ENCODE peak calls at places on chromosomes 7 and 10, in seven cellular contexts. F is AG10803, C is HFF-Myc, X is body of pancreas, R is astrocyte of the spinal cord, O is dorsolateral prefrontal cortex, A is fibroblast of lung. P is an unnamed sample.

GRCh38 chr7:100781255-100781654 is 46.1 kb downstream of the EPHB4 start:
- DNase-seq in F (no peak), A (no peak), O (no peak), R (no peak), X (no peak), C (no peak), P (no peak)

GRCh38 chr7:140494877-140495276 is 15.6 kb upstream of the MKRN1 start:
- DNase-seq in R (no peak), O (no peak), C (no peak), F (no peak), A (no peak), X (peak), P (no peak)

GRCh38 chr10:97574374-97575100 is 2.0 kb downstream of the ANKRD2 start:
- DNase-seq in O (peak), X (peak), R (peak), F (peak), A (peak), C (no peak), P (peak)

GRCh38 chr7:138992052-138992531 is 10.9 kb upstream of the KIAA1549 start:
- DNase-seq in F (peak), R (peak), C (no peak), O (peak), X (no peak), A (peak), P (peak)

GRCh38 chr7:95397381-95397780 is 1.2 kb upstream of the PON3 start:
- DNase-seq in O (no peak), X (no peak), C (no peak), R (no peak), A (no peak), F (no peak), P (no peak)

GRCh38 chr7:2046581-2047271 is 186.0 kb downstream of the MAD1L1 start:
- DNase-seq in R (no peak), X (no peak), A (no peak), O (no peak), C (no peak), F (no peak), P (no peak)

GRCh38 chr7:150787321-150788281 is 12.6 kb downstream of the TMEM176B start:
- DNase-seq in R (no peak), O (no peak), F (peak), C (no peak), A (no peak), X (peak), P (no peak)

GRCh38 chr7:149862156-149862555 is 11.6 kb upstream of the ATP6V0E2 start:
- DNase-seq in R (no peak), F (no peak), C (no peak), A (no peak), O (no peak), X (no peak), P (no peak)

GRCh38 chr7:77877800-77878199 is 79.2 kb downstream of the PHTF2 start:
- DNase-seq in O (no peak), A (peak), X (no peak), F (peak), C (no peak), R (peak), P (no peak)

GRCh38 chr10:77360121-77360520 is 277.5 kb downstream of the KCNMA1 start:
- DNase-seq in O (no peak), X (no peak), C (no peak), A (no peak), F (peak), R (no peak), P (no peak)

GRCh38 chr7:103640031-103640779 is 194.2 kb upstream of the SLC26A5 start:
- DNase-seq in O (no peak), X (no peak), C (no peak), F (peak), R (peak), A (peak), P (peak)

GRCh38 chr7:101684980-101685323 is 55.9 kb upstream of the MYL10 start:
- DNase-seq in F (no peak), X (no peak), C (no peak), A (no peak), R (no peak), O (no peak), P (no peak)

GRCh38 chr10:111756541-111757061 is 427.0 kb downstream of the GPAM start:
- DNase-seq in A (peak), R (peak), C (no peak), F (peak), O (peak), X (peak), P (no peak)

GRCh38 chr10:14543048-14543903 is 212.6 kb upstream of the FRMD4A start:
- DNase-seq in X (peak), A (peak), F (no peak), R (peak), O (no peak), C (no peak), P (no peak)

GRCh38 chr10:114395361-114396022 is 8.8 kb downstream of the AFAP1L2 start:
- DNase-seq in C (no peak), R (no peak), F (no peak), O (no peak), A (no peak), X (no peak), P (no peak)

GRCh38 chr7:119472398-119473038 is 800.5 kb upstream of the KCND2 start:
- DNase-seq in R (no peak), O (no peak), F (no peak), A (no peak), X (peak), C (no peak), P (no peak)

GRCh38 chr10:77351386-77351785 is 286.2 kb downstream of the KCNMA1 start:
- DNase-seq in O (no peak), A (peak), X (no peak), F (peak), R (peak), C (no peak), P (no peak)

GRCh38 chr7:155298288-155298833 is 683 bp downstream of the INSIG1 start:
- DNase-seq in A (no peak), X (no peak), O (no peak), F (peak), R (no peak), C (no peak), P (no peak)

GRCh38 chr7:23261843-23262452 is 15.4 kb downstream of the GPNMB start:
- DNase-seq in O (peak), C (no peak), A (peak), R (peak), F (peak), X (peak), P (no peak)

GRCh38 chr10:16905304-16905703 is 88.1 kb upstream of the RSU1 start:
- DNase-seq in X (no peak), F (peak), C (peak), A (peak), R (peak), O (no peak), P (peak)

GRCh38 chr7:122415510-122415909 is 111.0 kb upstream of the FEZF1 start:
- DNase-seq in R (no peak), C (no peak), X (no peak), O (no peak), A (no peak), F (no peak), P (no peak)

GRCh38 chr7:2170576-2171521 is 61.9 kb downstream of the MAD1L1 start:
- DNase-seq in C (no peak), R (no peak), A (no peak), O (no peak), X (no peak), F (no peak), P (no peak)

GRCh38 chr7:112511451-112512220 is 30.8 kb downstream of the LSMEM1 start:
- DNase-seq in F (no peak), A (no peak), R (no peak), O (no peak), C (no peak), X (no peak), P (no peak)

GRCh38 chr10:103742779-103743178 is 112.6 kb downstream of the SH3PXD2A start:
- DNase-seq in A (no peak), R (no peak), C (no peak), X (no peak), O (no peak), F (no peak), P (no peak)

GRCh38 chr7:28408105-28408973 is 4.0 kb upstream of the CREB5 start:
- DNase-seq in X (peak), F (no peak), R (no peak), A (no peak), O (peak), C (no peak), P (no peak)
- H3K4me3 ChIP-seq in X (no peak), F (no peak), R (no peak), A (no peak), O (peak), C (peak), P (no peak)

GRCh38 chr10:32955790-32956189 is 2.2 kb downstream of the ITGB1 start:
- DNase-seq in O (no peak), X (no peak), C (no peak), A (no peak), F (no peak), R (no peak), P (no peak)
- H3K4me3 ChIP-seq in O (peak), X (no peak), C (peak), A (peak), F (peak), R (peak), P (peak)

DNA sequence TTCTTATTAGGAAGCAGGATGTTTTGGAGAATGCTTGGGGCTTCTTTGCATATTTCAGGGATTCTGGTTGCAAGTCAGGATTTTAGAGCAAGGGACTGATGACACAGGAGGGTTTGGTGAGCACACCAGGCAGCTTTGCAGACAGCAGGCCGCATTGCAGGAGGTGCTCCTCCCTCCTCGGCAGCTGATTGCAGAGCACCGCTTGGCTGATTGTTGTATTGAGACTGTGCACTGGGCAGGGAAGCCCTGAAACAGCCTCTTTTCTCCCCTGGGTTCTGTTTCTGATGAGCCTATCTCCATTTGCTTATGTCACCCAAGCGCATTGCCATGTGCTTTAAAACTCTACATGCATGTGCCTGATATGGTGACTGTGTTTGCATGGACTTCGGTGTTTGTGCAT is 769.6 kb downstream of the GRID1 start:
- DNase-seq in X (no peak), F (no peak), C (no peak), A (no peak), R (no peak), O (no peak), P (no peak)
- H3K4me3 ChIP-seq in X (no peak), F (no peak), C (no peak), A (no peak), R (no peak), O (no peak), P (no peak)

GRCh38 chr10:27723436-27723835 is 22.2 kb downstream of the MKX start:
- DNase-seq in X (no peak), C (no peak), O (no peak), A (peak), R (peak), F (peak), P (peak)
- H3K4me3 ChIP-seq in X (no peak), C (no peak), O (no peak), A (no peak), R (no peak), F (no peak), P (no peak)

GRCh38 chr7:50314778-50315177 is 10.3 kb downstream of the IKZF1 start:
- DNase-seq in A (no peak), R (no peak), C (no peak), F (no peak), O (no peak), X (no peak), P (no peak)

GRCh38 chr7:50317221-50317678 is 12.7 kb downstream of the IKZF1 start:
- DNase-seq in A (no peak), O (no peak), X (no peak), R (no peak), C (no peak), F (no peak), P (no peak)

GRCh38 chr7:50312589-50313162 is 8.2 kb downstream of the IKZF1 start:
- DNase-seq in R (no peak), O (no peak), A (no peak), X (no peak), F (no peak), C (no peak), P (no peak)

GRCh38 chr7:50315739-50316671 is 11.5 kb downstream of the IKZF1 start:
- DNase-seq in F (no peak), C (no peak), R (no peak), A (no peak), O (no peak), X (no peak), P (no peak)

GRCh38 chr7:50315193-50315592 is 10.7 kb downstream of the IKZF1 start:
- DNase-seq in O (no peak), X (no peak), C (no peak), F (no peak), A (no peak), R (no peak), P (no peak)
- H3K4me3 ChIP-seq in O (no peak), X (no peak), C (no peak), F (no peak), A (no peak), R (no peak), P (no peak)

GRCh38 chr10:7408003-7408493 is 2.8 kb downstream of the SFMBT2 start:
- DNase-seq in R (peak), O (peak), A (peak), C (no peak), F (no peak), X (peak), P (no peak)

GRCh38 chr10:7405637-7406036 is 5.2 kb downstream of the SFMBT2 start:
- DNase-seq in X (no peak), F (no peak), C (no peak), O (no peak), R (no peak), A (peak), P (no peak)

GRCh38 chr10:7408494-7409044 is 2.3 kb downstream of the SFMBT2 start:
- DNase-seq in C (no peak), F (no peak), R (peak), O (peak), X (peak), A (peak), P (no peak)

GRCh38 chr10:7407368-7408002 is 3.3 kb downstream of the SFMBT2 start:
- DNase-seq in R (no peak), X (no peak), C (no peak), F (no peak), O (no peak), A (peak), P (no peak)

GRCh38 chr10:7406712-7407333 is 4.0 kb downstream of the SFMBT2 start:
- DNase-seq in R (no peak), F (no peak), C (no peak), X (peak), A (no peak), O (no peak), P (no peak)
- H3K4me3 ChIP-seq in R (no peak), F (no peak), C (no peak), X (no peak), A (no peak), O (peak), P (no peak)

DNA sequence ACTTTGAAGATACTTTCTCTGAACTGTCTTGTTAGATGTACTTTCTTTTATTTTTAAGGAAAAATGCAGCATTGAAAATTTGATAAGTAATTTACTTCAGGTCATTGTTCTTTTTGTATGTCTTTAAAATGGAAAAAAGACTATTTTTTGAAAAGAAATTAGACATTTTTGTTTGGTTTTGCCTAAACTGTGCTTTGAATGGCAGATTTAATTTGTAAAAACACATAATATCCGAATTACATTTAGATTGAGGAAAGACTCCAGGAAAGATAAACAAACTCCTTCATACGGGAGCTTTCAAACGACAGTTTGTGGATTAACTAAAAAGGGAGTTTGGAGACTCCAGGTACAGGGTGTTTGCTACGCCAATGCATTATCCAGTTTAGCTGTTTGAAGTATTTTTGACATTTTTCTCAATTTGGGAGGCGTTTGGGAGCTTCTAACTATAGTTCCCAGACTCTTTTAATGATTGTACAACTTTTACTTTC is 36.1 kb downstream of the CPED1 start:
- DNase-seq in C (no peak), X (no peak), A (no peak), R (no peak), F (no peak), O (no peak), P (no peak)
- H3K4me3 ChIP-seq in C (no peak), X (no peak), A (peak), R (no peak), F (no peak), O (no peak), P (no peak)

GRCh38 chr10:79402951-79403350 is 42.5 kb downstream of the ZCCHC24 start:
- DNase-seq in A (no peak), X (no peak), C (no peak), R (no peak), F (no peak), O (no peak), P (no peak)
- H3K4me3 ChIP-seq in A (no peak), X (no peak), C (no peak), R (no peak), F (no peak), O (no peak), P (no peak)

GRCh38 chr10:45580781-45581496 is 91.6 kb downstream of the ZFAND4 start:
- DNase-seq in F (no peak), R (no peak), O (no peak), A (no peak), X (peak), C (no peak), P (no peak)
- H3K4me3 ChIP-seq in F (no peak), R (no peak), O (no peak), A (no peak), X (no peak), C (no peak), P (no peak)

GRCh38 chr7:28955356-28955722 is 2.8 kb downstream of the TRIL start:
- DNase-seq in F (no peak), R (no peak), O (no peak), X (no peak), C (no peak), A (no peak), P (no peak)
- H3K4me3 ChIP-seq in F (no peak), R (no peak), O (peak), X (no peak), C (no peak), A (no peak), P (no peak)